ENCODE peak calls at places on chromosome 9, in four cellular contexts. H is spleen, F is ascending aorta, E is neural progenitor cell. M is an unnamed sample.

GRCh38 chr9:88187631-88188030 is 49.4 kb upstream of the SPATA31C2 start:
- DNase-seq in H (no peak), F (no peak), E (no peak), M (no peak)

GRCh38 chr9:91106415-91106814 is 255.3 kb downstream of the AUH start:
- DNase-seq in H (no peak), F (no peak), E (no peak), M (no peak)

GRCh38 chr9:18947772-18948391 is 85.1 kb downstream of the SAXO1 start:
- DNase-seq in H (no peak), F (no peak), E (no peak), M (no peak)

GRCh38 chr9:96618209-96619108 is 1.2 kb downstream of the CDC14B start:
- DNase-seq in H (no peak), F (peak; percentile 89), E (peak; percentile 47), M (no peak)

GRCh38 chr9:132646726-132647125 is 23.1 kb downstream of the DDX31 start:
- DNase-seq in H (no peak), F (no peak), E (no peak), M (no peak)

GRCh38 chr9:21110708-21111576 is 30.7 kb downstream of the IFNW1 start:
- DNase-seq in H (no peak), F (no peak), E (peak; percentile 79), M (peak; percentile 38)

GRCh38 chr9:133113163-133113927 is 7.7 kb downstream of the RALGDS start:
- DNase-seq in H (peak; percentile 84), F (peak; percentile 75), E (no peak), M (no peak)

GRCh38 chr9:105154723-105155191 is 89.7 kb upstream of the SLC44A1 start:
- DNase-seq in H (no peak), F (no peak), E (no peak), M (no peak)

GRCh38 chr9:132631685-132632084 is 38.1 kb downstream of the DDX31 start:
- DNase-seq in H (no peak), F (no peak), E (no peak), M (no peak)

GRCh38 chr9:71094708-71095251 is 26.6 kb downstream of the TRPM3 start:
- DNase-seq in H (no peak), F (no peak), E (no peak), M (no peak)

GRCh38 chr9:89799766-89800165 is 195.0 kb downstream of the GADD45G start:
- DNase-seq in H (no peak), F (no peak), E (no peak), M (no peak)

GRCh38 chr9:113535756-113536155 is 72.2 kb downstream of the RGS3 start:
- DNase-seq in H (peak; percentile 74), F (peak; percentile 60), E (no peak), M (no peak)

GRCh38 chr9:127523312-127523851 is 72.1 kb downstream of the LRSAM1 start:
- DNase-seq in H (no peak), F (no peak), E (no peak), M (no peak)

GRCh38 chr9:135468866-135469521 is 10.6 kb upstream of the PPP1R26 start:
- DNase-seq in H (no peak), F (no peak), E (no peak), M (no peak)

GRCh38 chr9:122900791-122901190 is 4.4 kb downstream of the RC3H2 start:
- DNase-seq in H (no peak), F (no peak), E (no peak), M (no peak)

DNA sequence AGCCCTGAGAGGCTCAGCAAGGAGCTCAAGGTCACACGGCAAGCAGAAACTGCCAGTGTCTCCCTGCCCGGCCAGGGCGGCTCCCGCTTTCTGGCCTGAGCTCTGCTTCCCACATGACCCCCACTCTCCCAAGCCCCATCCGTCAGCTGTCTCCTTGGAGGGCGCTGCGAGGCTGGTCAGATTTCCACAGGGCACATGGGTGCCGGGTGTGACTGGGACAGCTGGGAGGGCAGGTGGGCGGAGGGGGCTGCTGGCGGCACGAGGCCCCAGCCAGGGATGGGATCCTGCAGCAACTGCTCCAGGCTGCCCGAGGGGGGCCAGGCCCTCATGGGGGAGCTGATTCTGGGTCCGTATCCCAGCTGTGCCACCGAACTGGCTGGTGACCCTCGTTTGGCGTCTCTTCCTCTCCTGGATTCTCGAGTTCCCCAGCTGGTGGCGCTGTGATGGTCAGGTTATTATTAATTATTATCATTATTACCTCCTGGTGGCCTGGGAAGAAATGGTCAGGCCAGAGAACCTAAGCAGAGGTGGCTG is 12.9 kb upstream of the WDR38 start:
- DNase-seq in H (no peak), F (no peak), E (no peak), M (no peak)
- H3K4me3 ChIP-seq in H (no peak overlapping the region), F (no peak overlapping the region), E (no peak overlapping the region), M (no peak overlapping the region)

DNA sequence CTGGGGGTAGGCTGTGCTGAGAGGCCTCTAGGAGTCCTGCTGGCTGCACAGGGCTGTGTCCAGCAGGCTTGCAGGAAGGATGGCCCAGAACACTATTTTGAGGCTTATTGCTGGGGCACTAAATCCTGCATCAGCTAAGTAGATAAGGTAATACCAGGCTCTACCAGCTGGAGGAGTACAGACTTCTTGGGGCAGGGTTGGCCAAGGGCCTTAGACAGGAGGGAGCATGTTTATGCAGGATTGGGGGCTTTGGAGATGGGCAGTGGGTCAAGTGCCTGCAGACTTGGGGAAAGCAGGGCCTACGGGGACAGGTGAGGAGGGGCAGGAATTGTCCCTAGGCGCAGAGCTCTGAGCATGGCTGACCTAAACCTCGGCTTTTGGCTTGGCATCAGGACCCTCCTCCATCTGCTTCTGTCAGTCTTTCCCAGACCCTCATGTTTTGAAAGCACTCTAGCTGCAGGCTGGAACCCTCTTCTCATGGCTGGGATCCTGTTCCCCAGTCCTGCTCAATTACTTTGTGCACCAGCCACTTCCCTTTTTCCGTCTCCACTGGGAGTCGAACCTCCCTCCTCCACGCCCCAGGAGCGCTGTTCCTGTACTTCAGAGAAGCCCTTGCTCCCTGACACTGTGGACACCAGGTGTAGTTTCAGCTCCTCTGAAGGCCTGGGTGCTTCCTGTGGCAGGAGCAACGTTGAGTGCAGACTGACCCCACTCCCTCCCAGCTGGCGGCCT is 61.0 kb upstream of the SPTLC1 start:
- DNase-seq in H (no peak), F (no peak), E (peak; percentile 27), M (no peak)
- TF ChIP-seq CTCF in H (no peak), F (no peak), E (peak; percentile 36), M (no peak)

GRCh38 chr9:92618633-92619225 is 51.2 kb downstream of the IPPK start:
- DNase-seq in H (no peak), F (no peak), E (no peak), M (no peak)

GRCh38 chr9:92617195-92617813 is 52.6 kb downstream of the IPPK start:
- DNase-seq in H (no peak), F (no peak), E (no peak), M (no peak)

GRCh38 chr9:92619601-92620300 is 50.2 kb downstream of the IPPK start:
- DNase-seq in H (no peak), F (no peak), E (no peak), M (no peak)

GRCh38 chr9:92617951-92618510 is 51.9 kb downstream of the IPPK start:
- DNase-seq in H (no peak), F (no peak), E (no peak), M (no peak)

DNA sequence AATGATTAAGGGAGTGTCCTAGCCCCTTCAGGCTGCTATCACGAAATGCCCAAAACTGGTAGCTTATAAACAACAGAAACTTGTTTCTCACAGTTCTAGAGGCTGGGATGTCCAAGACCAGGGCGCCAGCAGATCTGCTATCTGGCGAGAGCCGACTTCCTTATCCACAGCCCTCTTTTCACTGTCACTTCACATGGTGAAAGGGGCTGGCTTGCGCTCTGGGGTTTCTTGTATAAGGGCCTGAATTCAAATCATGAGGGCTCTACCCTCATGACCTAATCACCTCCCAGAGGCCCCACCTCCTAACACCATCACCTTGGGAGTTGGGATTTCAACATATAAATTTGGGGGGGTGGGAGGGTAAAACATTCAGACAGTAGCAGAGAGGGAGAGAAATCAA is 49.1 kb downstream of the IPPK start:
- DNase-seq in H (no peak), F (no peak), E (no peak), M (no peak)
- H3K36me3 ChIP-seq in H (peaks cover 38% of the 10 kb centered on the region), F (peaks cover 12% of the 10 kb centered on the region), E (no peaks in the 10 kb centered on the region), M (peaks cover 16% of the 10 kb centered on the region)

GRCh38 chr9:35510745-35511428 is 21.0 kb downstream of the RUSC2 start:
- DNase-seq in H (no peak), F (peak; percentile 94), E (no peak), M (no peak)
- H3K4me3 ChIP-seq in H (no peak overlapping the region), F (peak overlapping the region; percentile 22), E (no peak overlapping the region), M (no peak overlapping the region)

GRCh38 chr9:115209601-115210306 is 91.8 kb upstream of the TNC start:
- DNase-seq in H (no peak), F (no peak), E (no peak), M (peak; percentile 56)
- TF ChIP-seq CTCF in H (no peak), F (no peak), E (no peak), M (no peak)

GRCh38 chr9:137097761-137098462 is 11.1 kb downstream of the MAN1B1 start:
- DNase-seq in H (no peak), F (no peak), E (no peak), M (no peak)
- H3K36me3 ChIP-seq in H (peaks cover 56% of the 10 kb centered on the region), F (peaks cover 76% of the 10 kb centered on the region), E (no peaks in the 10 kb centered on the region), M (peaks cover 37% of the 10 kb centered on the region)

GRCh38 chr9:108636023-108636422 is 219.8 kb downstream of the ACTL7B start:
- DNase-seq in H (no peak), F (no peak), E (peak; percentile 23), M (no peak)

GRCh38 chr9:108637340-108637739 is 218.4 kb downstream of the ACTL7B start:
- DNase-seq in H (no peak), F (no peak), E (peak; percentile 67), M (no peak)

GRCh38 chr9:108631890-108632289 is 223.9 kb downstream of the ACTL7B start:
- DNase-seq in H (no peak), F (no peak), E (no peak), M (no peak)

GRCh38 chr9:108634164-108634563 is 221.6 kb downstream of the ACTL7B start:
- DNase-seq in H (no peak), F (no peak), E (no peak), M (no peak)

DNA sequence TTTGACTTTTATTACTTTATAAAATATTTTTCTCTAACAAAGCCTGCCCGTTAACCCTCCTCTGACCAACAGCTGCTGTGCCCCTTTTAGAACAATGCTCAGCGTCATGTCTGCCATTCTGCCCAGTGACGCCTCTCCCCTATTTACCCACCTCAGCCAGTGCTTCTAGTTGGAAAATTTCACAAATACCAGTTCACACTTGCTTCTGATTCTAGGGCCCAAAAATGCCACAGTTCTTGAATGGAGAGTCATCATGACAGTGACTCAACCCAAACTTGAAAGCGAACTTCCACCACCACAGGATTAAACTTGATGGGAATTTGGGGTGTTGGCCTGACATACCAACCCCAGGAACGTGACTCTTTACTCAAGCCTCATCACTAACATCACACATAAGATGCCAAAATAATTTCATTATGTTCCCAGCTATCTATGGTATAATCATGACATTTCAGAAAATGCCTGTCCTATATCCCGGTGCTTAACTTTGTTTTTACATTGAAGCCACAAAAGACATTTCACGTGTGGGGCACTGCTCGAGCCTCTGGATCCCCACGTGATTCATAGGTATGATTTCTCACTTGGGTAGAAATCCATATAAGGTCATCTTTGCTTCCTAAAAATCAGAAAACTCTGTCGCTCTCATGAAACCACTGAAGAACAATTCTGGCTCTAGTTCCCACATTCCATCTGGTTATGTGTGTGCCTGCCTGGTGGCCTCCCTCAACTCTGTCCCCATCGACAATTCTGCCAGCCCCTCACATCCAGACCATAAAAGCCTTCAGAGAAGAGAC is 220.9 kb downstream of the ACTL7B start:
- DNase-seq in H (no peak), F (no peak), E (no peak), M (no peak)
- H3K4me3 ChIP-seq in H (no peak overlapping the region), F (no peak overlapping the region), E (no peak overlapping the region), M (no peak overlapping the region)

M was measured in GM06990.